ENCODE peak calls at places on chromosomes 3 and 15, in eight cellular contexts. C is stomach, X is HL-60, O is prostate gland, I is transverse colon, Q is H1, S is GM12891, V is GM12892. R is an unnamed sample.
A peak's percentile ranks its signal among the peaks of the same experiment; 100 is the strongest.

GRCh38 chr15:69823223-69823907 is 274.4 kb downstream of the TLE3 start:
- DNase-seq in S (no peak), C (no peak), I (no peak), X (no peak), V (no peak), O (no peak), Q (no peak), R (no peak)

GRCh38 chr3:172288625-172289024 is 159.6 kb downstream of the GHSR start:
- DNase-seq in Q (no peak), X (no peak), V (no peak), O (no peak), I (no peak), C (no peak), S (no peak), R (no peak)

GRCh38 chr15:63079938-63080626 is 37.5 kb downstream of the TPM1 start:
- DNase-seq in S (no peak), X (no peak), I (no peak), V (no peak), Q (no peak), O (no peak), C (no peak), R (no peak)

GRCh38 chr15:99306694-99307338 is 55.5 kb downstream of the LRRC28 start:
- DNase-seq in S (no peak), I (no peak), V (no peak), O (peak; percentile 37), X (no peak), C (peak; percentile 29), Q (no peak), R (no peak)

GRCh38 chr3:141863497-141863896 is 12.9 kb upstream of the ATP1B3 start:
- DNase-seq in O (no peak), Q (no peak), S (no peak), I (no peak), X (peak; percentile 28), V (no peak), C (no peak), R (no peak)

GRCh38 chr3:171132873-171133272 is 106.4 kb upstream of the SLC2A2 start:
- DNase-seq in C (no peak), Q (no peak), S (no peak), O (no peak), I (no peak), V (no peak), X (no peak), R (no peak)

GRCh38 chr15:68764090-68764489 is 56.6 kb downstream of the ANP32A start:
- DNase-seq in I (no peak), S (no peak), X (no peak), Q (no peak), O (no peak), V (no peak), C (no peak), R (no peak)

GRCh38 chr3:36993326-36994283 is at the start of gene MLH1:
- DNase-seq in C (peak; percentile 100), V (peak; percentile 56), X (peak; percentile 94), I (peak; percentile 100), S (peak; percentile 48), O (peak; percentile 91), Q (peak; percentile 95), R (peak; percentile 98)

GRCh38 chr3:99970198-99970597 is 144.1 kb downstream of the FILIP1L start:
- DNase-seq in O (no peak), S (peak; percentile 8), X (no peak), I (no peak), C (no peak), Q (no peak), V (no peak), R (no peak)

GRCh38 chr3:134598813-134599563 is 51.8 kb downstream of the KY start:
- DNase-seq in Q (no peak), C (no peak), V (no peak), S (no peak), I (no peak), X (no peak), O (no peak), R (no peak)

GRCh38 chr3:107429330-107430181 is 52.3 kb downstream of the CCDC54 start:
- DNase-seq in O (peak; percentile 69), S (peak; percentile 62), V (peak; percentile 53), Q (peak; percentile 81), X (peak; percentile 67), I (peak; percentile 75), C (peak; percentile 48), R (peak; percentile 50)
- TF ChIP-seq POLR2AphosphoS5 in O (peak; percentile 54), S (no peak), V (no peak), Q (no peak), X (no peak), I (no peak), C (no peak), R (peak; percentile 57)

GRCh38 chr3:123801474-123801873 is 82.7 kb downstream of the MYLK start:
- DNase-seq in O (no peak), I (no peak), S (no peak), C (no peak), X (no peak), Q (no peak), V (no peak), R (no peak)

GRCh38 chr3:123798540-123798939 is 85.6 kb downstream of the MYLK start:
- DNase-seq in X (no peak), V (no peak), I (no peak), O (no peak), S (no peak), C (no peak), Q (no peak), R (no peak)

GRCh38 chr3:123802007-123802630 is 82.0 kb downstream of the MYLK start:
- DNase-seq in C (no peak), O (no peak), Q (no peak), S (no peak), V (no peak), I (no peak), X (no peak), R (no peak)

GRCh38 chr3:123800352-123800682 is 83.8 kb downstream of the MYLK start:
- DNase-seq in X (no peak), V (no peak), Q (no peak), I (no peak), S (no peak), O (no peak), C (no peak), R (no peak)

DNA sequence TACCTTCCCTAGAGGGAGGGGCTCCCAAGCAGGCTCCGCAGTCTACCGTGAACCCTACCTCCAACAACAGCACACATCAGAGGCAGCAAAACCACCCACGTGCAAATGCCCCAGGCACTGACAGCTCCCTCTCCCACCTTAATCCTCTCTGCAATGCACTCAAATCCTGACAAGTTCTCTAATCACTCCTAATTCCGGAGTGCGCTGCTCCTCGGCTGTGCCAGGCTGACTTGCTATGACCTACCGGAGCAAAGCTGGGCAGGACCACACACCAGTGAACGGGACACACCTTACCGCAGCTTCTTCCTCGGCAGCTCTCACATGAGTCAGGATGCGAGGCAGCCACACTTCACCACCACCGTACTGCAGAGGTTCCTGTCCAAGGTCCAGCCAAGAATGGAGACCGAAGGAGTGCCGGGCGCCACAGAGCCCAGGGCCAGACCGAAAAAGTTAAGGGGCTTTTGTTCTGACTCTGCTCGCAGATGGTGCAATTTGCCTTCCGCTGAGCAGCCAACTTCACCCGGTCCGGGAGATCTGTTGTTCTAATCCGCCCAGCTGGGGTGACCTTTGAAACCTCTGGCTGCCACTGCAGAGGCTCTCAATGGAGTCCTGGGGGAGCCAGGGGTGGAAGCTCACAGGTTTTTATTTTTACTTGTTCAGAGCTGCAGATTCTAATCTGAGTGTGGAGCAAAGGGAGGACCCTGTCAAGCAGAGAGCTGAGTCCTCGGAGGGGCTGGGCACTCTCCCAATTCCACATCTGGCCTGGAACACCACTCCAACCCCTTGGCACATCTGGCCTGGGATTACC is 84.4 kb downstream of the MYLK start:
- DNase-seq in V (no peak), I (peak; percentile 67), S (no peak), C (no peak), Q (no peak), X (no peak), O (no peak), R (no peak)
- TF ChIP-seq POLR2AphosphoS5 in V (no peak), I (peak; percentile 62), S (no peak), C (no peak), Q (no peak), X (no peak), O (no peak), R (no peak)

DNA sequence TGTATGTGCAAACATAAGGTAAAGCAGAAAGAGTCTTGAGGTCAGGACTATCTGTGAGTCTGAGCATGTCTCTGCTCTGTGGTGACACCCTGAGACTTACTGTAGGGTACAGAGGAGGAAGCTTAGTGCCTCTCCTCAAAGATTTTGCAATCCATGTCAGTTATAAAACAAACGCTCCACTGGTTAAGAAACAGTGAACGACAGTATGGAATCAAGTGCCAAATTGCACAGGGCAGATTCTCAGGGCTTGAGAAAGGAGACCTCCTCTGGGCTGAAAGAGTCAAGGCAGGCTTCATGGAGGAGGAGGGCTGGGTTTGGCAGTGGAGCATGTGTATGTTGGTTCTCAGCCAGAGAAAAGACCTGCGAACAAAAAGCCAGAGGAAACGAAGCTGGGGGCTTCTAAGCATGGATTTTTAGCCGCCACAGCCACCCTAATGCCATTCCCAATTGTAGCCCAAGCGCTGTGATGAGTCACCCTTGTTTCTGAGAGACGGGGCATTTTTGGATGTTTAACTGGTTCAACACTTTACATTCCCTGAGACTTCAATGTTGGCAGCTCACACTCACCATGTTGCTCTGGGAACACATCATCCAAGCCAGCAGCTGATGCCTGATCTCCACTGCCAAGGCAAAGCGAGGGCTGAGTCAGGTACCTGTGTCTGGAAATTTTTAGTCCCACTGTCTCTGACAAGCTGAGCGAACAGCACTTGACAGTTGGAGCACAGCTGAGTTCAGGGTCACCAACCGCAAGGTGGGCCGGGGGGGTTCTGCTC is 3.4 kb upstream of the DGKG start:
- DNase-seq in V (no peak), Q (no peak), C (no peak), S (no peak), O (no peak), I (no peak), X (peak; percentile 93), R (no peak)
- TF ChIP-seq POLR2AphosphoS5 in V (no peak), Q (no peak), C (no peak), S (no peak), O (no peak), I (peak; percentile 11), X (peak; percentile 81), R (no peak)

DNA sequence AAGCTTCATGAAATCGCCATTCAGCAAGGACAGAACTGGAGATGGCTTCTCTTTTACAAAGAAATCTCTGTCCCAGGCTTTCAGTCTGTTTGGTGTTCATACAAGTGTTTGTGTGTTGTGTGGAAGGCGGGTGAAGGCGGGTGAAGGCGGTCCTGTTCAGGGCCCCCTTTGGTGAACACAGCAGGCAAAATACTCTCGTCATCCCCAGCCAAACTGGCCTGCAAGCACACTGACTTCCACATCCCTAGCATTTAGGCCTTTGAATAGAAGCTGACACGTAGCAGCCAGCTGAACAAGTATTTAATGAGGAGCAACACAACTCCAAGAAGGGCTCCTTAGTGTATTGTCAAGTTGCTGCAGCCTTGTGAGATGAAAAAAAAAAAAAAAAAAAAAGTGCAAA is 74.4 kb downstream of the TGFBR2 start:
- DNase-seq in V (no peak), X (no peak), I (no peak), Q (no peak), O (no peak), C (no peak), S (no peak), R (no peak)
- TF ChIP-seq POLR2AphosphoS5 in V (no peak), X (no peak), I (no peak), Q (no peak), O (no peak), C (no peak), S (no peak), R (no peak)

DNA sequence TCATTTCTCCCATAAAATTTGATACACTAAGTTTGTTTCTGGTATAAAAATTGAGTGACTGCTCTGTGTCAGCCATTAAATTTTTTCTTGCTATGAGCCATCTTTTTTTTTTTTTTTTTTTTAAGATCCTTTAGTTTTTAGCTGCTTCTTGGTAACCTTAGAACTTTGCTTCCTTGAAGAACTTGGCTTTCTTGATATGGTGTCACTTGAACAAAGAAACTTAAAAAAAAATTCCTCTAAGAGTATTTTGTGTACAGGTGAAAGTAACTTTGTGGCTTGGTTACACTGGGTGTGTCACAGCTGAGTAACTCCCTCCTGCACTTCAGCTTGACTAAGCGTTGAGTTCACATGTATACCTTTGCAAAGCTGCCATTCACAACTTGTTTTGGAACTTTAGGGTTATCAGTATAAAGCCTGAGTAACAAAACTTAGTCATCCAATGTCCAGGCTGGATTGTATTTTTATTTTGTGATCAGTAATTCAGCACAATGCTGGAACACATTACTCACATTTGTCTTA is 6.5 kb downstream of the CHD2 start:
- DNase-seq in I (no peak), C (no peak), O (peak; percentile 11), S (no peak), X (no peak), V (no peak), Q (no peak), R (no peak)
- TF ChIP-seq POLR2AphosphoS5 in I (peak; percentile 60), C (peak; percentile 50), O (peak; percentile 23), S (no peak), X (no peak), V (no peak), Q (no peak), R (no peak)